ENCODE peak calls at places on chromosomes 7 and 10, in five cellular contexts. P, C, T, Z and Q are unnamed samples.

GRCh38 chr10:35783305-35783838 is 141.3 kb upstream of the FZD8 start:
- DNase-seq in T (no peak), P (no peak), C (no peak), Z (no peak), Q (no peak)

GRCh38 chr10:130749911-130750310 is 561.6 kb downstream of the TCERG1L start:
- DNase-seq in C (no peak), Z (no peak), T (no peak), P (no peak), Q (no peak)

GRCh38 chr7:82044497-82045080 is 274.7 kb upstream of the HGF start:
- DNase-seq in T (no peak), P (no peak), Z (no peak), C (peak), Q (no peak)

GRCh38 chr7:23403970-23404369 is 66.3 kb downstream of the IGF2BP3 start:
- DNase-seq in C (no peak), Z (no peak), P (no peak), T (peak), Q (no peak)

GRCh38 chr10:9792181-9792580 is 1225.5 kb upstream of the CELF2 start:
- DNase-seq in C (no peak), Z (no peak), P (no peak), T (no peak), Q (no peak)

GRCh38 chr7:14793151-14793550 is 109.4 kb downstream of the DGKB start:
- DNase-seq in T (no peak), Z (no peak), C (no peak), P (no peak), Q (no peak)

GRCh38 chr7:84188811-84189405 is 5.7 kb downstream of the SEMA3A start:
- DNase-seq in P (no peak), Z (no peak), C (no peak), T (no peak), Q (no peak)

GRCh38 chr7:117673839-117674238 is 194.0 kb downstream of the CFTR start:
- DNase-seq in T (no peak), P (peak), Z (no peak), C (peak), Q (no peak)